ENCODE peak calls at places on chromosomes 7 and 10, in nine cellular contexts. B is gastrocnemius medialis; S is brain microvascular endothelial cell; I is fibroblast of lung; Y is PC-3; F is CD8-positive, alpha-beta T cell; Z is heart right ventricle; Q is body of pancreas; R is cardiac muscle cell. X is an unnamed sample.

GRCh38 chr7:81185072-81185471 is 266.2 kb upstream of the SEMA3C start:
- DNase-seq in B (no peak), S (no peak), I (no peak), Y (no peak), F (no peak), Z (no peak), Q (no peak), R (no peak), X (no peak)

GRCh38 chr7:98613601-98614425 is 3.3 kb upstream of the NPTX2 start:
- DNase-seq in B (no peak), S (peak; percentile 12), I (peak; percentile 39), Y (peak; percentile 47), F (no peak), Z (no peak), Q (no peak), R (peak; percentile 76), X (no peak)

GRCh38 chr10:3535001-3535400 is 250.0 kb downstream of the KLF6 start:
- DNase-seq in B (no peak), S (no peak), I (no peak), Y (no peak), F (no peak), Z (no peak), Q (no peak), R (no peak), X (no peak)

GRCh38 chr7:26617066-26617465 is 247.3 kb downstream of the SKAP2 start:
- DNase-seq in B (no peak), S (no peak), I (no peak), Y (no peak), F (no peak), Z (no peak), Q (no peak), R (no peak), X (no peak)

GRCh38 chr10:110426294-110427153 is 71.2 kb upstream of the DUSP5 start:
- DNase-seq in B (no peak), S (peak; percentile 93), I (peak; percentile 91), Y (no peak), F (no peak), Z (no peak), Q (peak; percentile 34), R (no peak), X (no peak)

GRCh38 chr7:123580406-123581161 is 21.0 kb upstream of the ASB15 start:
- DNase-seq in B (no peak), S (peak; percentile 59), I (peak; percentile 42), Y (peak; percentile 70), F (no peak), Z (no peak), Q (no peak), R (peak; percentile 66), X (no peak)

GRCh38 chr7:46908770-46909169 is 673.1 kb downstream of the TNS3 start:
- DNase-seq in B (no peak), S (peak; percentile 57), I (peak; percentile 91), Y (peak; percentile 80), F (no peak), Z (no peak), Q (no peak), R (no peak), X (no peak)

GRCh38 chr10:118990326-118990725 is 39.2 kb upstream of the NANOS1 start:
- DNase-seq in B (no peak), S (no peak), I (no peak), Y (no peak), F (no peak), Z (no peak), Q (no peak), R (no peak), X (no peak)

GRCh38 chr10:61943699-61944444 is 42.4 kb downstream of the ARID5B start:
- DNase-seq in B (no peak), S (peak; percentile 37), I (peak; percentile 77), Y (peak; percentile 99), F (no peak), Z (no peak), Q (no peak), R (no peak), X (no peak)

GRCh38 chr10:70176441-70176840 is 6.1 kb upstream of the SAR1A start:
- DNase-seq in B (no peak), S (no peak), I (peak; percentile 4), Y (peak; percentile 75), F (no peak), Z (no peak), Q (no peak), R (no peak), X (no peak)

GRCh38 chr10:51772387-51772786 is 73.0 kb upstream of the CSTF2T start:
- DNase-seq in B (no peak), S (no peak), I (no peak), Y (no peak), F (no peak), Z (no peak), Q (no peak), R (no peak), X (no peak)

GRCh38 chr7:409344-410281 is 110.0 kb downstream of the PDGFA start:
- DNase-seq in B (no peak), S (no peak), I (no peak), Y (no peak), F (no peak), Z (no peak), Q (no peak), R (no peak), X (no peak)

GRCh38 chr7:22989646-22990587 is 24.0 kb downstream of the HYCC1 start:
- DNase-seq in B (no peak), S (no peak), I (peak; percentile 61), Y (no peak), F (no peak), Z (no peak), Q (no peak), R (no peak), X (no peak)

GRCh38 chr10:58641095-58641531 is 128.4 kb downstream of the BICC1 start:
- DNase-seq in B (no peak), S (peak; percentile 96), I (peak; percentile 99), Y (peak; percentile 78), F (no peak), Z (no peak), Q (no peak), R (no peak), X (no peak)

GRCh38 chr10:126839094-126839761 is 66.0 kb upstream of the DOCK1 start:
- DNase-seq in B (no peak), S (no peak), I (no peak), Y (no peak), F (no peak), Z (no peak), Q (peak; percentile 90), R (no peak), X (no peak)

GRCh38 chr7:71784781-71785180 is 627.4 kb downstream of the CALN1 start:
- DNase-seq in B (no peak), S (no peak), I (no peak), Y (no peak), F (no peak), Z (no peak), Q (no peak), R (no peak), X (no peak)

GRCh38 chr10:71064413-71065118 is 147.8 kb upstream of the UNC5B start:
- DNase-seq in B (peak; percentile 50), S (no peak), I (no peak), Y (peak; percentile 30), F (no peak), Z (no peak), Q (no peak), R (peak; percentile 84), X (no peak)

GRCh38 chr10:6201511-6201975 is 1.2 kb upstream of the PFKFB3 start:
- DNase-seq in B (peak; percentile 87), S (no peak), I (peak; percentile 62), Y (peak; percentile 67), F (peak; percentile 58), Z (peak; percentile 80), Q (peak; percentile 82), R (peak; percentile 89), X (peak; percentile 75)

GRCh38 chr10:120988751-120989150 is 137.6 kb downstream of the WDR11 start:
- DNase-seq in B (no peak), S (no peak), I (no peak), Y (no peak), F (no peak), Z (no peak), Q (no peak), R (no peak), X (no peak)
- H3K27ac ChIP-seq in B (no peak overlapping the region), S (no peak overlapping the region), I (no peak overlapping the region), Y (no peak overlapping the region), F (no peak overlapping the region), Z (no peak overlapping the region), Q (no peak overlapping the region), R (no peak overlapping the region), X (no peak overlapping the region)

DNA sequence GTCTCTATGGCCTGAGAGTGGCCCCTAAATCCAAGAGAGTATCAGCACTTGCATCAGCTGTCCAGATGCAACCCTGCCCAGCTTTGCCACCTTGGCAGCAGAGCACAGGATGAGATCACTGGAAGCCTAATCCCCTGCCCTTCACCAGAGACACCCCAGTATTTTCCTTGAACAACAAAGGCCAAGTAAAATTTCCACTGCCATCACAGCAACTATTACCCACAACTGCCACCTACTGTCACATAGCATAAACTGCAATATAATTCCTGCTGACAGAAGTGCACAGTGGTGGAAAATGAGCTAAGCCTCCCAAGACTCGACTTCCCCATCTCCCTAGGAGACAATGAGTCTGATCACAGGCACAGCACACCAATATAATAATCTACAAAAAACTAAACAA is 462.8 kb upstream of the ZWINT start:
- DNase-seq in B (no peak), S (no peak), I (no peak), Y (peak; percentile 28), F (no peak), Z (no peak), Q (no peak), R (no peak), X (no peak)
- TF ChIP-seq CTCF in B (no peak), S (peak; percentile 7), I (no peak), Y (peak; percentile 70), F (no peak), Z (no peak), Q (no peak), R (no peak), X (no peak)

GRCh38 chr7:30900053-30900452 is 11.6 kb upstream of the AQP1 start:
- DNase-seq in B (no peak), S (no peak), I (no peak), Y (no peak), F (no peak), Z (no peak), Q (no peak), R (no peak), X (no peak)

GRCh38 chr7:30901856-30902255 is 9.8 kb upstream of the AQP1 start:
- DNase-seq in B (no peak), S (no peak), I (no peak), Y (no peak), F (no peak), Z (peak; percentile 3), Q (no peak), R (no peak), X (no peak)

GRCh38 chr7:30899630-30900029 is 12.0 kb upstream of the AQP1 start:
- DNase-seq in B (no peak), S (no peak), I (no peak), Y (no peak), F (no peak), Z (no peak), Q (no peak), R (no peak), X (no peak)

GRCh38 chr7:30902466-30902865 is 9.2 kb upstream of the AQP1 start:
- DNase-seq in B (no peak), S (no peak), I (no peak), Y (no peak), F (no peak), Z (peak; percentile 16), Q (no peak), R (no peak), X (no peak)

GRCh38 chr7:30900803-30901362 is 10.8 kb upstream of the AQP1 start:
- DNase-seq in B (no peak), S (no peak), I (no peak), Y (no peak), F (no peak), Z (peak; percentile 19), Q (no peak), R (no peak), X (no peak)
- H3K27ac ChIP-seq in B (peak overlapping the region; percentile 48), S (no peak overlapping the region), I (no peak overlapping the region), Y (no peak overlapping the region), F (no peak overlapping the region), Z (peak overlapping the region; percentile 83), Q (peak overlapping the region; percentile 14), R (no peak overlapping the region), X (no peak overlapping the region)

GRCh38 chr7:117312593-117312992 is 10.3 kb downstream of the WNT2 start:
- DNase-seq in B (no peak), S (no peak), I (no peak), Y (no peak), F (no peak), Z (no peak), Q (no peak), R (no peak), X (no peak)
- TF ChIP-seq CTCF in B (no peak), S (peak; percentile 15), I (no peak), Y (peak; percentile 55), F (no peak), Z (no peak), Q (no peak), R (peak; percentile 32), X (no peak)